ENCODE peak calls at places on chromosomes 13 and 19, in seven cellular contexts. One of them, this sample, is unnamed. For H3K36me3, the result is how much of the 10 kb centered on the place peaks cover.

GRCh38 chr19:28293685-28294084 is 919.3 kb downstream of the UQCRFS1 start:
- DNase-seq in adrenal gland: no peak
- DNase-seq in ovary: no peak
- DNase-seq in HCT116: no peak
- DNase-seq in Panc1: no peak
- DNase-seq in BE2C: no peak
- DNase-seq in heart left ventricle: no peak
- DNase-seq in this sample: no peak

GRCh38 chr19:771332-771785 is 20.4 kb downstream of the MISP start:
- DNase-seq in Panc1: no peak
- DNase-seq in HCT116: peak
- DNase-seq in adrenal gland: no peak
- DNase-seq in BE2C: peak
- DNase-seq in heart left ventricle: no peak
- DNase-seq in ovary: no peak
- DNase-seq in this sample: no peak

GRCh38 chr19:41811036-41811435 is 14.6 kb downstream of the CEACAM3 start:
- DNase-seq in Panc1: no peak
- DNase-seq in ovary: no peak
- DNase-seq in HCT116: no peak
- DNase-seq in adrenal gland: no peak
- DNase-seq in BE2C: no peak
- DNase-seq in heart left ventricle: peak
- DNase-seq in this sample: no peak

GRCh38 chr19:1108291-1109031 is 4.7 kb downstream of the GPX4 start:
- DNase-seq in heart left ventricle: no peak
- DNase-seq in HCT116: no peak
- DNase-seq in adrenal gland: no peak
- DNase-seq in Panc1: no peak
- DNase-seq in ovary: no peak
- DNase-seq in BE2C: no peak
- DNase-seq in this sample: no peak

GRCh38 chr13:100533588-100534041 is 55.0 kb downstream of the GGACT start:
- DNase-seq in heart left ventricle: no peak
- DNase-seq in ovary: no peak
- DNase-seq in adrenal gland: no peak
- DNase-seq in HCT116: no peak
- DNase-seq in Panc1: no peak
- DNase-seq in BE2C: no peak
- DNase-seq in this sample: no peak

GRCh38 chr19:17557461-17557860 is 2.0 kb downstream of the COLGALT1 start:
- DNase-seq in HCT116: no peak
- DNase-seq in ovary: no peak
- DNase-seq in Panc1: no peak
- DNase-seq in BE2C: no peak
- DNase-seq in heart left ventricle: no peak
- DNase-seq in adrenal gland: no peak
- DNase-seq in this sample: no peak

GRCh38 chr13:46598820-46599180 is 45.8 kb downstream of the LRCH1 start:
- DNase-seq in HCT116: no peak
- DNase-seq in adrenal gland: no peak
- DNase-seq in Panc1: no peak
- DNase-seq in heart left ventricle: no peak
- DNase-seq in BE2C: no peak
- DNase-seq in ovary: no peak
- DNase-seq in this sample: no peak

GRCh38 chr13:49711218-49711863 is 20.1 kb upstream of the EBPL start:
- DNase-seq in adrenal gland: no peak
- DNase-seq in heart left ventricle: no peak
- DNase-seq in ovary: no peak
- DNase-seq in HCT116: no peak
- DNase-seq in BE2C: no peak
- DNase-seq in Panc1: no peak
- DNase-seq in this sample: no peak

GRCh38 chr19:913080-913748 is at the start of gene R3HDM4:
- DNase-seq in ovary: peak
- DNase-seq in BE2C: peak
- DNase-seq in Panc1: no peak
- DNase-seq in adrenal gland: peak
- DNase-seq in heart left ventricle: peak
- DNase-seq in HCT116: no peak
- DNase-seq in this sample: no peak

GRCh38 chr19:7831452-7831851 is 1.4 kb downstream of the EVI5L start:
- DNase-seq in Panc1: no peak
- DNase-seq in ovary: no peak
- DNase-seq in adrenal gland: no peak
- DNase-seq in BE2C: no peak
- DNase-seq in HCT116: peak
- DNase-seq in heart left ventricle: peak
- DNase-seq in this sample: no peak

GRCh38 chr19:5644051-5644450 is 21.2 kb downstream of the SAFB start:
- DNase-seq in HCT116: no peak
- DNase-seq in heart left ventricle: no peak
- DNase-seq in Panc1: no peak
- DNase-seq in BE2C: no peak
- DNase-seq in ovary: no peak
- DNase-seq in adrenal gland: no peak
- DNase-seq in this sample: no peak

GRCh38 chr13:28128030-28128429 is 10.3 kb upstream of the PAN3 start:
- DNase-seq in Panc1: no peak
- DNase-seq in heart left ventricle: no peak
- DNase-seq in adrenal gland: no peak
- DNase-seq in ovary: no peak
- DNase-seq in HCT116: no peak
- DNase-seq in BE2C: no peak
- DNase-seq in this sample: no peak

GRCh38 chr19:35757231-35757748 is 461 bp upstream of the HSPB6 start:
- DNase-seq in Panc1: no peak
- DNase-seq in HCT116: no peak
- DNase-seq in ovary: peak
- DNase-seq in BE2C: peak
- DNase-seq in heart left ventricle: peak
- DNase-seq in adrenal gland: peak
- DNase-seq in this sample: no peak

GRCh38 chr13:75399879-75400217 is 82.1 kb downstream of the TBC1D4 start:
- DNase-seq in HCT116: no peak
- DNase-seq in ovary: no peak
- DNase-seq in heart left ventricle: no peak
- DNase-seq in adrenal gland: no peak
- DNase-seq in BE2C: no peak
- DNase-seq in Panc1: no peak
- DNase-seq in this sample: no peak

GRCh38 chr19:33506498-33506897 is 15.1 kb downstream of the PEPD start:
- DNase-seq in BE2C: no peak
- DNase-seq in adrenal gland: no peak
- DNase-seq in ovary: no peak
- DNase-seq in Panc1: no peak
- DNase-seq in HCT116: no peak
- DNase-seq in heart left ventricle: no peak
- DNase-seq in this sample: no peak

GRCh38 chr13:107211073-107211472 is 643.1 kb upstream of the ARGLU1 start:
- DNase-seq in BE2C: peak
- DNase-seq in HCT116: peak
- DNase-seq in heart left ventricle: no peak
- DNase-seq in Panc1: peak
- DNase-seq in adrenal gland: peak
- DNase-seq in ovary: peak
- DNase-seq in this sample: peak

GRCh38 chr13:90787007-90787406 is 560.5 kb upstream of the MIR17HG start:
- DNase-seq in HCT116: no peak
- DNase-seq in adrenal gland: peak
- DNase-seq in heart left ventricle: no peak
- DNase-seq in Panc1: no peak
- DNase-seq in ovary: no peak
- DNase-seq in BE2C: no peak
- DNase-seq in this sample: no peak

GRCh38 chr19:42563352-42564210 is 31.1 kb downstream of the CEACAM8 start:
- DNase-seq in ovary: no peak
- DNase-seq in HCT116: peak
- DNase-seq in adrenal gland: peak
- DNase-seq in BE2C: peak
- DNase-seq in Panc1: peak
- DNase-seq in heart left ventricle: no peak
- DNase-seq in this sample: no peak

GRCh38 chr19:47284324-47284899 is 9.7 kb downstream of the INAFM1 start:
- DNase-seq in HCT116: no peak
- DNase-seq in heart left ventricle: no peak
- DNase-seq in Panc1: peak
- DNase-seq in adrenal gland: peak
- DNase-seq in BE2C: peak
- DNase-seq in ovary: no peak
- DNase-seq in this sample: no peak

GRCh38 chr19:39156230-39156890 is 30.8 kb downstream of the PAK4 start:
- DNase-seq in ovary: no peak
- DNase-seq in adrenal gland: no peak
- DNase-seq in Panc1: no peak
- DNase-seq in HCT116: no peak
- DNase-seq in heart left ventricle: no peak
- DNase-seq in BE2C: peak
- DNase-seq in this sample: no peak
- TF ChIP-seq CTCF in ovary: no peak
- TF ChIP-seq CTCF in adrenal gland: no peak
- TF ChIP-seq CTCF in Panc1: no peak
- TF ChIP-seq CTCF in HCT116: no peak
- TF ChIP-seq CTCF in heart left ventricle: no peak
- TF ChIP-seq CTCF in BE2C: no peak
- TF ChIP-seq CTCF in this sample: no peak

GRCh38 chr19:49891393-49891792 is 5.3 kb downstream of the IL4I1 start:
- DNase-seq in Panc1: no peak
- DNase-seq in ovary: no peak
- DNase-seq in BE2C: no peak
- DNase-seq in adrenal gland: no peak
- DNase-seq in HCT116: no peak
- DNase-seq in heart left ventricle: peak
- DNase-seq in this sample: no peak

GRCh38 chr19:49889038-49889686 is 7.5 kb downstream of the IL4I1 start:
- DNase-seq in Panc1: no peak
- DNase-seq in BE2C: no peak
- DNase-seq in heart left ventricle: peak
- DNase-seq in ovary: peak
- DNase-seq in HCT116: no peak
- DNase-seq in adrenal gland: no peak
- DNase-seq in this sample: no peak

GRCh38 chr19:49890349-49891311 is 6.1 kb downstream of the IL4I1 start:
- DNase-seq in adrenal gland: peak
- DNase-seq in ovary: peak
- DNase-seq in Panc1: no peak
- DNase-seq in HCT116: no peak
- DNase-seq in BE2C: peak
- DNase-seq in heart left ventricle: peak
- DNase-seq in this sample: no peak

GRCh38 chr19:49888478-49888901 is 8.2 kb downstream of the IL4I1 start:
- DNase-seq in HCT116: no peak
- DNase-seq in Panc1: no peak
- DNase-seq in BE2C: no peak
- DNase-seq in ovary: no peak
- DNase-seq in adrenal gland: no peak
- DNase-seq in heart left ventricle: peak
- DNase-seq in this sample: no peak

GRCh38 chr19:49889687-49890348 is 6.9 kb downstream of the IL4I1 start:
- DNase-seq in HCT116: peak
- DNase-seq in Panc1: no peak
- DNase-seq in ovary: peak
- DNase-seq in BE2C: no peak
- DNase-seq in adrenal gland: peak
- DNase-seq in heart left ventricle: peak
- DNase-seq in this sample: no peak
- H3K4me3 ChIP-seq in HCT116: peak
- H3K4me3 ChIP-seq in Panc1: no peak
- H3K4me3 ChIP-seq in ovary: peak
- H3K4me3 ChIP-seq in BE2C: no peak
- H3K4me3 ChIP-seq in adrenal gland: no peak
- H3K4me3 ChIP-seq in heart left ventricle: no peak
- H3K4me3 ChIP-seq in this sample: peak

GRCh38 chr19:3976495-3977241 is 5.8 kb upstream of the DAPK3 start:
- DNase-seq in adrenal gland: peak
- DNase-seq in BE2C: peak
- DNase-seq in HCT116: no peak
- DNase-seq in Panc1: no peak
- DNase-seq in ovary: peak
- DNase-seq in heart left ventricle: no peak
- DNase-seq in this sample: no peak

GRCh38 chr19:3977242-3978143 is 6.6 kb upstream of the DAPK3 start:
- DNase-seq in BE2C: peak
- DNase-seq in Panc1: no peak
- DNase-seq in heart left ventricle: no peak
- DNase-seq in ovary: peak
- DNase-seq in HCT116: no peak
- DNase-seq in adrenal gland: peak
- DNase-seq in this sample: no peak

GRCh38 chr19:3979289-3979673 is 6.0 kb downstream of the EEF2 start:
- DNase-seq in heart left ventricle: no peak
- DNase-seq in ovary: peak
- DNase-seq in BE2C: no peak
- DNase-seq in adrenal gland: no peak
- DNase-seq in HCT116: no peak
- DNase-seq in Panc1: no peak
- DNase-seq in this sample: no peak

GRCh38 chr19:3979674-3980352 is 5.5 kb downstream of the EEF2 start:
- DNase-seq in BE2C: no peak
- DNase-seq in heart left ventricle: no peak
- DNase-seq in HCT116: no peak
- DNase-seq in Panc1: no peak
- DNase-seq in adrenal gland: no peak
- DNase-seq in ovary: peak
- DNase-seq in this sample: no peak

GRCh38 chr19:3978145-3978544 is 7.1 kb downstream of the EEF2 start:
- DNase-seq in heart left ventricle: no peak
- DNase-seq in BE2C: no peak
- DNase-seq in HCT116: no peak
- DNase-seq in adrenal gland: no peak
- DNase-seq in ovary: no peak
- DNase-seq in Panc1: no peak
- DNase-seq in this sample: no peak
- H3K36me3 ChIP-seq in heart left ventricle: half or more
- H3K36me3 ChIP-seq in BE2C: half or more
- H3K36me3 ChIP-seq in HCT116: half or more
- H3K36me3 ChIP-seq in adrenal gland: half or more
- H3K36me3 ChIP-seq in ovary: under half
- H3K36me3 ChIP-seq in Panc1: under half
- H3K36me3 ChIP-seq in this sample: under half

DNA sequence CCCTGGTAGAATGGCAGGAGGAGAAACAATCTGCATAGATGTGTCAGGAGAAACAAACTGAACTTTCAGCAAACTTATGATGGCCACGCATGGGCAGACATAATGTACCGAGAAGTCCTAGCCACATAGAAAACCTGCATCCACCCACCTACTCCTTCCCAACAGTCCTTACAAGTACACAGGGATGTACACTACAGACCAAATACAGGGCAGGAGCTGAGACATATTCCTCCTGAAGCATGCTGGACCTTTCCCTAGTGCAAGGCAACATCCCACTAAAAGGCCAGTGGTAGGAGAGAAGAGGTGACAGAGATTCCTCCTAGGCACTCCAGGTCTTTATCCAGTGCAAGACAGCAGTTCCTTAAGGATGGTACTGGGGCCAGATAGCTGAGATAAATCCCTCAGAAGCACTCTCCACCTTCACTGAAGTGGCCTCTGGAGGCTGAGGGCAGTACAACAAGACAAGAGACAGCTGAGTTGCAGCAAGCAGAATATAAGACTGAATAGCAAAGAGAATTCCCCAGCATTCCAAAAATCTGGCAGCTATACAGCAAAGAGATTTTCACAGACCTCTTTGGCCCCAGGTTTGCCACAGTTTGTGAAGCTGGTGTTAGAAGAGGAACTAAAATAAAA is 18.3 kb downstream of the VWA8 start:
- DNase-seq in adrenal gland: no peak
- DNase-seq in Panc1: no peak
- DNase-seq in HCT116: no peak
- DNase-seq in BE2C: peak
- DNase-seq in ovary: no peak
- DNase-seq in heart left ventricle: no peak
- DNase-seq in this sample: no peak
- TF ChIP-seq CTCF in adrenal gland: peak
- TF ChIP-seq CTCF in Panc1: peak
- TF ChIP-seq CTCF in HCT116: no peak
- TF ChIP-seq CTCF in BE2C: peak
- TF ChIP-seq CTCF in ovary: no peak
- TF ChIP-seq CTCF in heart left ventricle: no peak
- TF ChIP-seq CTCF in this sample: peak